ENCODE peak calls at places on chromosomes 11 and 22, in seven cellular contexts. A is NAMALWA; N is SIG-M5; Q is activated CD4-positive, CD25-positive, alpha-beta regulatory T cell; Y is left ventricle myocardium superior; W is fibroblast of lung; B is naive thymus-derived CD8-positive, alpha-beta T cell. J is an unnamed sample.

GRCh38 chr11:706439-706956 is 467 bp downstream of the EPS8L2 start:
- DNase-seq in Q (no peak), Y (peak), B (no peak), A (no peak), N (no peak), W (peak), J (no peak)

GRCh38 chr11:16184588-16184987 is 171.8 kb downstream of the SOX6 start:
- DNase-seq in Q (no peak), W (peak), B (no peak), A (no peak), Y (no peak), N (no peak), J (no peak)

GRCh38 chr22:41238570-41239442 is 1.9 kb downstream of the CHADL start:
- DNase-seq in W (no peak), Y (no peak), A (no peak), Q (no peak), N (no peak), B (no peak), J (no peak)

GRCh38 chr11:117198613-117199012 is 557 bp upstream of the TAGLN start:
- DNase-seq in W (no peak), B (no peak), N (no peak), A (no peak), Q (no peak), Y (no peak), J (no peak)

GRCh38 chr11:113317297-113317696 is 2.9 kb downstream of the TTC12 start:
- DNase-seq in A (no peak), N (no peak), Q (no peak), W (no peak), Y (no peak), B (no peak), J (no peak)

GRCh38 chr22:35540600-35541253 is at the start of gene RASD2:
- DNase-seq in N (no peak), B (no peak), Y (peak), W (no peak), Q (no peak), A (peak), J (peak)

GRCh38 chr22:29631725-29632124 is 28.3 kb downstream of the NF2 start:
- DNase-seq in Y (no peak), N (no peak), B (no peak), W (no peak), Q (no peak), A (no peak), J (no peak)

GRCh38 chr11:12075822-12076821 is 34.3 kb upstream of the MICAL2 start:
- DNase-seq in N (no peak), Y (no peak), Q (no peak), A (no peak), B (no peak), W (peak), J (no peak)

GRCh38 chr11:131099013-131099412 is 182.7 kb upstream of the SNX19 start:
- DNase-seq in Y (no peak), B (no peak), Q (no peak), A (no peak), W (peak), N (no peak), J (no peak)

GRCh38 chr11:78020248-78020647 is 2.8 kb downstream of the KCTD14 start:
- DNase-seq in W (no peak), Y (no peak), N (no peak), Q (no peak), B (no peak), A (no peak), J (no peak)

GRCh38 chr11:128021304-128022006 is 565.9 kb downstream of the ETS1 start:
- DNase-seq in A (no peak), Y (no peak), N (no peak), W (peak), B (no peak), Q (no peak), J (no peak)